ENCODE peak calls at places on chromosomes 5 and 9, in four cellular contexts. C, Z, V and M are unnamed samples.

GRCh38 chr5:92911293-92911692 is 669.7 kb downstream of the NR2F1-AS1 start:
- DNase-seq in V (no peak), Z (no peak), C (no peak), M (no peak)

GRCh38 chr9:89430995-89431394 is 66.9 kb downstream of the SEMA4D start:
- DNase-seq in C (no peak), V (no peak), Z (no peak), M (peak)

GRCh38 chr9:36823934-36824333 is 210.1 kb downstream of the PAX5 start:
- DNase-seq in C (no peak), Z (no peak), V (peak), M (no peak)

GRCh38 chr9:88781500-88782391 is 209.5 kb upstream of the S1PR3 start:
- DNase-seq in V (no peak), Z (no peak), C (no peak), M (no peak)

GRCh38 chr9:108039491-108039890 is 549.9 kb upstream of the KLF4 start:
- DNase-seq in Z (peak), V (no peak), C (no peak), M (peak)

GRCh38 chr9:114521846-114522245 is 16.6 kb upstream of the WHRN start:
- DNase-seq in C (no peak), Z (peak), V (no peak), M (peak)

GRCh38 chr9:128627127-128627715 is 29.4 kb downstream of the DYNC2I2 start:
- DNase-seq in Z (no peak), C (peak), V (peak), M (no peak)

GRCh38 chr5:458547-459353 is 15.8 kb downstream of the EXOC3 start:
- DNase-seq in Z (peak), V (peak), C (peak), M (peak)

GRCh38 chr9:129435996-129436676 is 184.8 kb downstream of the C9orf50 start:
- DNase-seq in C (no peak), V (no peak), Z (no peak), M (no peak)

GRCh38 chr5:141513021-141513626 is 24.2 kb downstream of the PCDHGC5 start:
- DNase-seq in Z (peak), V (peak), C (no peak), M (peak)